ENCODE peak calls at places on chromosomes 13 and 19, in four cellular contexts. L, M, S and Z are unnamed samples. For H3K27me3, the result is how much of the 10 kb centered on the place peaks cover.

GRCh38 chr13:103350147-103350546 is 283.9 kb upstream of the SLC10A2 start:
- DNase-seq in L (no peak), M (no peak), S (no peak), Z (no peak)

GRCh38 chr13:77310579-77311279 is 16.2 kb downstream of the MYCBP2 start:
- DNase-seq in L (peak), M (no peak), S (no peak), Z (no peak)

GRCh38 chr19:10295305-10295846 is 5.6 kb downstream of the ICAM5 start:
- DNase-seq in L (peak), M (peak), S (no peak), Z (no peak)

GRCh38 chr13:31200636-31200970 is 828 bp downstream of the B3GLCT start:
- DNase-seq in L (no peak), M (peak), S (no peak), Z (peak)

GRCh38 chr19:45187421-45188100 is 9.0 kb downstream of the BLOC1S3 start:
- DNase-seq in L (peak), M (no peak), S (no peak), Z (no peak)

GRCh38 chr19:5870986-5871394 is 650 bp upstream of the FUT5 start:
- DNase-seq in L (no peak), M (no peak), S (no peak), Z (no peak)

GRCh38 chr19:10748924-10749434 is 31.1 kb downstream of the DNM2 start:
- DNase-seq in L (peak), M (peak), S (peak), Z (peak)

GRCh38 chr13:21826214-21827015 is 155.5 kb downstream of the FGF9 start:
- DNase-seq in L (no peak), M (no peak), S (no peak), Z (no peak)

GRCh38 chr19:34120846-34121639 is 51.3 kb upstream of the LSM14A start:
- DNase-seq in L (peak), M (peak), S (no peak), Z (no peak)

GRCh38 chr13:97749174-97749573 is 204.3 kb upstream of the IPO5 start:
- DNase-seq in L (peak), M (no peak), S (no peak), Z (no peak)

GRCh38 chr19:39996218-39996810 is 546 bp upstream of the ZNF546 start:
- DNase-seq in L (peak), M (no peak), S (no peak), Z (no peak)

GRCh38 chr13:113297370-113297871 is 382 bp downstream of the LAMP1 start:
- DNase-seq in L (peak), M (no peak), S (no peak), Z (no peak)

GRCh38 chr13:21149568-21149967 is 26.8 kb downstream of the SKA3 start:
- DNase-seq in L (peak), M (no peak), S (no peak), Z (no peak)

GRCh38 chr19:41302624-41303351 is 7.2 kb upstream of the CCDC97 start:
- DNase-seq in L (no peak), M (no peak), S (no peak), Z (no peak)

GRCh38 chr19:44050740-44051653 is 839 bp upstream of the ZNF223 start:
- DNase-seq in L (peak), M (peak), S (no peak), Z (no peak)

GRCh38 chr13:45321230-45321629 is 19.8 kb downstream of the TPT1 start:
- DNase-seq in L (no peak), M (no peak), S (no peak), Z (no peak)

GRCh38 chr13:26831336-26831908 is 70.8 kb upstream of the GPR12 start:
- DNase-seq in L (no peak), M (no peak), S (no peak), Z (no peak)

GRCh38 chr19:38944981-38945506 is 14.3 kb downstream of the MRPS12 start:
- DNase-seq in L (peak), M (no peak), S (no peak), Z (no peak)

GRCh38 chr13:48497669-48498068 is 35.2 kb downstream of the RCBTB2 start:
- DNase-seq in L (no peak), M (no peak), S (no peak), Z (no peak)

GRCh38 chr13:48496796-48497195 is 36.1 kb downstream of the RCBTB2 start:
- DNase-seq in L (no peak), M (no peak), S (no peak), Z (no peak)

GRCh38 chr13:48494874-48495273 is 38.0 kb downstream of the RCBTB2 start:
- DNase-seq in L (no peak), M (no peak), S (no peak), Z (no peak)

GRCh38 chr13:48493851-48494250 is 39.0 kb downstream of the RCBTB2 start:
- DNase-seq in L (peak), M (no peak), S (no peak), Z (no peak)

DNA sequence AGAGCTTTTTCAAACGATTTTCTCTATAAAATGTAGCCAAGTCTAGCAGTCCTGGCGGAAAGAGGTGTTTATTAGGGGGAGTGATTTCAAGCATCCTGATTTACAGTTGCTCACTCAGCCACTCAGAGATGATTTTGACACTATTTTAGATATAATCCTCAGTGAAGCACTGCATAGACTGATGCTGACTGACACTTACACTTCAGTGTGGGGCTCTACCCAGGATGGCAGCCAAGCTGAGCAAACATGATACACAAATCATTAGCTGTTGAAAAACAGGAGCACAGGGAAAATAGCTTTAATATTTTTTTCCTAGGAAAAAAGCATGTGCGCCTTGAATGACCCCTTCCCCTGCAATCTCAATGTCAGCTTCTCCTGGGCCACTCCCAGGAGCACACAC is 36.6 kb downstream of the RCBTB2 start:
- DNase-seq in L (no peak), M (no peak), S (no peak), Z (no peak)
- H3K4me3 ChIP-seq in L (no peak), M (no peak), S (no peak), Z (no peak)

GRCh38 chr13:107387525-107387924 is 819.6 kb upstream of the ARGLU1 start:
- DNase-seq in L (no peak), M (no peak), S (no peak), Z (no peak)
- H3K27me3 ChIP-seq in L (under half), M (under half), S (under half), Z (under half)

GRCh38 chr19:14139944-14140343 is 3.6 kb upstream of the ASF1B start:
- DNase-seq in L (no peak), M (no peak), S (no peak), Z (no peak)

GRCh38 chr19:14136509-14137281 is at the start of gene ASF1B:
- DNase-seq in L (peak), M (peak), S (peak), Z (peak)

GRCh38 chr19:14135985-14136508 is 342 bp downstream of the ASF1B start:
- DNase-seq in L (no peak), M (no peak), S (no peak), Z (no peak)

GRCh38 chr19:14138576-14139265 is 2.3 kb upstream of the ASF1B start:
- DNase-seq in L (peak), M (no peak), S (no peak), Z (no peak)

GRCh38 chr19:14135355-14135754 is 1.0 kb downstream of the ASF1B start:
- DNase-seq in L (no peak), M (no peak), S (no peak), Z (no peak)
- H3K4me3 ChIP-seq in L (peak), M (peak), S (peak), Z (no peak)

GRCh38 chr19:32971012-32971595 is 654 bp downstream of the CEP89 start:
- DNase-seq in L (peak), M (no peak), S (no peak), Z (no peak)

GRCh38 chr19:32977269-32977668 is 5.2 kb downstream of the FAAP24 start:
- DNase-seq in L (no peak), M (peak), S (no peak), Z (no peak)

GRCh38 chr19:32971715-32972540 is at the start of the genes CEP89 and FAAP24:
- DNase-seq in L (peak), M (peak), S (peak), Z (peak)

DNA sequence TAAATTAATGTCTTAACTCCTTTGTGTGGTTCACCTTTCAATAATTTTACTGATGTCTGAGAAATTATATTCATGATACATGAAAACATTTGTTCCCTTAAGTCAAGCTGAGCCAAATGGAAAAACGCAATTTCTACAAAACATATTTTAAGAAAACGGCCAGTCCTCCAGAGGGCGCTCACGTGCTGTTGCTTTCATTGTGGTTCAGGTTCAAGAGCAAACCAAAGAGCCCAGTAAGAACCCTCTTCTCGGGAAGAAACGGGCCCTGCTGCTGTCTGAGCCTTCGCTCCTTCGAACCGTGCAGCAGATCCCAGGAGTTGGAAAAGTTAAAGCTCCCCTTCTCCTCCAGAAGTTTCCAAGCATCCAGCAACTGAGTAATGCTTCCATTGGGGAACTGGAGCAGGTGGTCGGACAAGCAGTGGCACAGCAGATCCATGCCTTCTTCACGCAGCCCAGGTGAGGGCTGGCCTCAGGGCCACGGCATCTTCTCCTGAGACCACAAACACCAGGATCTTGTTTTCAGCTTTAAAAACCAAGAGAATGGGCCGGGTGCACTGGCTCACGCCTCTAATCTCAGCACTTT is 4.3 kb downstream of the FAAP24 start:
- DNase-seq in L (peak), M (peak), S (no peak), Z (peak)
- H3K27me3 ChIP-seq in L (under half), M (under half), S (under half), Z (under half)

DNA sequence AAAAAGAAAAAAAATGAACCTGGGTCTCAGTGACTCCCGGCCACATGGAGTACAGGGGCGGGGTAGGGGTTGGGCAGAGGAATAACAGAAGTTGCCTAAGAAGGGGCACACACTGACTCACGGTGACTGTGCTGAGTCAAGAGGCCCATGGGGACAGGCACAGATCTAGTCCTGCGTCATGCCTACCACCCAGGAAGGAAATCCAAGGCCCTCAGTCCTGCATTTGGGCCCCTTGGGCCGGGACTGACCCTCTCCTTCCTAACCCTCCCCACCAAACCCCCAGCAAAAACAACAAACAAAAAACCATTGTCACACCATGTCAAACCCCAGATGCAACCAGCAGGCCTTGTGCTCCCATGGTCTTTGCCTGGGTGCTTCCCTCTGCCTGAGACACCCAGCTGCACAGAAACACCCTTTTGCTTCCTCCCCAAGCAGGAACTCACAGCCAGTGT is 9.6 kb upstream of the NOTCH3 start:
- DNase-seq in L (peak), M (no peak), S (no peak), Z (no peak)
- H3K4me3 ChIP-seq in L (no peak), M (no peak), S (no peak), Z (no peak)

GRCh38 chr13:33181264-33181663 is 104.3 kb downstream of the STARD13 start:
- DNase-seq in L (no peak), M (no peak), S (no peak), Z (no peak)
- H3K27me3 ChIP-seq in L (under half), M (under half), S (under half), Z (under half)

GRCh38 chr19:15280915-15281683 is 48.9 kb upstream of the EPHX3 start:
- DNase-seq in L (peak), M (peak), S (no peak), Z (peak)
- H3K4me3 ChIP-seq in L (no peak), M (no peak), S (no peak), Z (no peak)

GRCh38 chr19:55355213-55355821 is 798 bp upstream of the COX6B2 start:
- DNase-seq in L (no peak), M (no peak), S (no peak), Z (no peak)
- H3K27me3 ChIP-seq in L (under half), M (under half), S (under half), Z (under half)

GRCh38 chr19:49667473-49667872 is 1.7 kb downstream of the BCL2L12 start:
- DNase-seq in L (no peak), M (no peak), S (no peak), Z (no peak)

GRCh38 chr19:49676690-49677231 is 310 bp upstream of the PRMT1 start:
- DNase-seq in L (peak), M (peak), S (peak), Z (peak)

GRCh38 chr19:49669511-49669910 is 3.8 kb downstream of the BCL2L12 start:
- DNase-seq in L (peak), M (no peak), S (no peak), Z (no peak)

GRCh38 chr19:49676136-49676689 is 858 bp upstream of the PRMT1 start:
- DNase-seq in L (peak), M (peak), S (no peak), Z (peak)

DNA sequence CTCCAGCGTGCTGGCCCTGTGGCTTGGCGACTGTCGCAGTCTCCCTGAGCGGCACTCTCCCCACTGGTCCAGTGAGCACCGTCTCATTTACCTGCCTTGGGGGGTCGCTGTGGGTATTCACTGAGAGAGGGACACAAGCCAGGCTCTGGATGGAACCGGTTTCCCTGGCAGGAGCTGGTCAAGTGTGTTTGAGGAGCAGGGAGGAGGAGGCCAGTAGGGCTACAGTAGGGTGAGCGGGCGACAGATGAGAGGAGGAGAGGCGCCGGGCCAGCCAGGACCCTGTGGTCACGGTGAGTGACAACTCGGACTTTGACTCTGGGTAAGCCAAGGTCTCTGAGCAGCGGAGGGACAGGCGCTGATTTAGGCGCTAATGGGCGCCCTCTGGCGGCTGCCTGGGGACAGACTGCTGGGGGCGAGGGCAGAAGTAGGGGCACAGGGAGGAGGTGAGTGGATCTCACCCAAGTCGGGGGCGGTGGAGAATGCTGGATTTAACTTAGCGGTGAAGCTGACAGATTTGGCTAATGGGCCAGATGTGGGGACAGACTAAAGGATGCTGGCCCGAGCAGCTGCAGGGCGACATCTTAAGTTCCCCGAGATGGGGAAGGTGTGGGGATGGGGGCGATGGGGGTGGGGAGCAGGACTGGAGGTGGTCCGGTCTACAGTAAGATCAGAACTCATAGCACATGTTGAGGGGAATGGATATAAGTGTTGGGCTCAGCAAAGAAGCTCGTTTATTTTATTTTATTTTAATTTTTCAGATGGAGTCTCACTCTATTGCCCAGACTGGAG is 4.7 kb upstream of the PRMT1 start:
- DNase-seq in L (peak), M (peak), S (no peak), Z (peak)
- H3K4me3 ChIP-seq in L (peak), M (no peak), S (no peak), Z (no peak)

DNA sequence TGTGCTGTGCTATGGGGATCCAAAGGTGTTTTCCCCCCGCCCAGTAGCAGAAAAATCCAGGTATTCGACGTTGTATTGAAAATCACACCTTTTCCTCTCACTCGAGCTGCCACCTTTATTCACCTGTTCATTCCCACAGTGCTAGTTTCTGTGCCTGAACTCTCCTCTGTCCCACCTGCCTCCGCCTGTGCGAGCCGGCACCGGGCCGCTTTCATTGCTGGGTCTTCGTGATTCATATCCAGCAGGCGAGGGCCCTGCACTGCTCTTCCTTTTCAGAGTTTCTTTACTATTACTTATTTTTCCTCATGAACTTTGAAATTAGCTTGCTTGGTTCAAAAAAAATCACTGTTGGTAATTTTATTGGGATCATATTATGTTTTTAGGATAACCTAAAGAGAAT is 42.4 kb upstream of the SOX1 start:
- DNase-seq in L (no peak), M (no peak), S (no peak), Z (no peak)
- H3K27me3 ChIP-seq in L (under half), M (under half), S (under half), Z (under half)